ENCODE peak calls at places on chromosome 2, in five cellular contexts. I is AG04449, M is colonic mucosa, H is lower lobe of right lung, P is AG10803. U is an unnamed sample.

GRCh38 chr2:224927671-224928173 is 114.5 kb downstream of the DOCK10 start:
- DNase-seq in I (peak; percentile 79), M (no peak), H (peak; percentile 54), P (no peak), U (no peak)

GRCh38 chr2:30301551-30301950 is 70.2 kb downstream of the LBH start:
- DNase-seq in I (no peak), M (no peak), H (no peak), P (peak; percentile 31), U (no peak)

GRCh38 chr2:138271467-138271866 is 230.1 kb upstream of the SPOPL start:
- DNase-seq in I (no peak), M (no peak), H (no peak), P (no peak), U (no peak)

GRCh38 chr2:134354611-134355010 is 100.7 kb downstream of the MGAT5 start:
- DNase-seq in I (no peak), M (no peak), H (no peak), P (no peak), U (no peak)

GRCh38 chr2:134257965-134258683 is 4.3 kb downstream of the MGAT5 start:
- DNase-seq in I (no peak), M (no peak), H (no peak), P (no peak), U (no peak)

GRCh38 chr2:235690082-235690808 is 196.4 kb downstream of the AGAP1 start:
- DNase-seq in I (no peak), M (peak; percentile 81), H (no peak), P (no peak), U (no peak)

GRCh38 chr2:104852161-104852689 is 1.7 kb upstream of the POU3F3 start:
- DNase-seq in I (no peak), M (no peak), H (no peak), P (no peak), U (no peak)

GRCh38 chr2:172674034-172674967 is 61.3 kb upstream of the RAPGEF4 start:
- DNase-seq in I (no peak), M (peak; percentile 29), H (peak; percentile 53), P (peak; percentile 38), U (peak; percentile 70)

GRCh38 chr2:176643711-176644110 is 374.5 kb downstream of the MTX2 start:
- DNase-seq in I (no peak), M (no peak), H (no peak), P (no peak), U (no peak)

DNA sequence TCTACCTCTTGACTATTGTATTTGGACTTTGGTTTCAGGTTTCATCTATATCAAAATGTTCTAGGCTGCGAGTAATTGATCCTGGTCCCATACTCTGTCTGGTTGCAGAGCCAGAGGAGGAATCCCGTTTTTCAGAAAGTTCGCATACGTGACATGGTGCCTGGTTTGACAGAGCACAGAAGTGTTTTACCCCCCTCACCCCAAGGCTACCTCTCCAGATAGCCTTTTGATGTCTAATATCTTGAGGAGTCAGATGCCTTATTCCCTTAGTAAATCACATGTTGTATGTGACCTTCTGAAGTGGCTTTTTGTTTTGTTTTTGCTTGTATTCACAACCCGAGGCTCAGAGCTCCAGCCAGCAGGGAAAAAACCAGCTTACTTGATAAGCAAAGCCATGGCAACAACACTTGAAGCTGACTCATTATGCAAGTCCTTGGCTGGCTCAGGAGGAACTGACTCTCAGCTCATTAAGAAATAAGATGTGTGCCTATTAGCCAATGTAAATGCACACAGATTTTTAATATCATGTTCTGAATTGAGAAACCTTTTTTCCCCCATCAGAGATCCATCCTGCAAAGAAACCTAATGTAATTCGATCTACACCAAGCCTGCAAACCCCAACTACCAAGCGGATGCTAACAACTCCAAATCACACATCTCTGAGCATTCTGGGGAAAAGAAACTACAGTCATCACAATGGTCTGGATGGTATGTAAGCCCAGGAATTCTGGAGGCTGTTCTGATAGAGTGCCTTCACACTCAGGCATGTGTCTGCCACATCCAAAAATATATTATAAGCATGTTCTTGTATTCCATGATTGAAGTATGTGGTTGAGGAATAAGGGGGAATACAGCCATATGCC is 41.4 kb downstream of the OXER1 start:
- DNase-seq in I (peak; percentile 86), M (peak; percentile 30), H (peak; percentile 81), P (peak; percentile 92), U (peak; percentile 69)
- H3K4me3 ChIP-seq in I (no peak overlapping the region), M (no peak overlapping the region), H (no peak overlapping the region), P (no peak overlapping the region), U (no peak overlapping the region)

GRCh38 chr2:42916394-42916793 is 124.0 kb upstream of the HAAO start:
- DNase-seq in I (no peak), M (no peak), H (no peak), P (no peak), U (no peak)
- H3K4me3 ChIP-seq in I (no peak overlapping the region), M (no peak overlapping the region), H (no peak overlapping the region), P (no peak overlapping the region), U (no peak overlapping the region)

DNA sequence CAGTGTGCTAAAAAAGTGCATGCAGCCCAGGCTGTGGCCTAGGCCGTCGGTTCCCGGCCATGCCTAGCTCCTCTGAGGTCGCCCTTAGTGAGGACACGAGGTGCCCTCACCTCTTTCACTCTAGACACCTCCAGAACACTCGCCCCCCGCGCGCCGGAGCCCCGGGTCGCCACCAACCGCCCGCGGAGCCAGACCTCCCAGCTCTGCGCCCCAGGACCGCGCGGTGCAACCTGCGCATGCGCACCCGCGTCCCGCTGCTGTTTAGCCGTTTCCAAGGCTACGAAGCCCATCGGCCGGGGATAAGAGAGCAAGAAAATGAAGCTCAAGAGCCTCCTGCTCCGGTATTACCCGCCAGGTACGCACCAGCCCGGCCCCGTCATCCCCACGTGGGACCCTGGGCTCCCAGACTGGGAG is at the start of gene DAW1:
- DNase-seq in I (no peak), M (peak; percentile 65), H (peak; percentile 82), P (peak; percentile 45), U (peak; percentile 84)
- H3K4me3 ChIP-seq in I (peak within 1 kb of the TSS; percentile 46), M (peak within 1 kb of the TSS; percentile 35), H (peak within 1 kb of the TSS; percentile 41), P (peak within 1 kb of the TSS; percentile 58), U (peak within 1 kb of the TSS; percentile 36)

GRCh38 chr2:385061-385460 is 97.2 kb upstream of the ALKAL2 start:
- DNase-seq in I (no peak), M (no peak), H (no peak), P (no peak), U (no peak)

GRCh38 chr2:381919-382833 is 94.3 kb upstream of the ALKAL2 start:
- DNase-seq in I (no peak), M (no peak), H (no peak), P (no peak), U (no peak)

GRCh38 chr2:383173-383572 is 95.3 kb upstream of the ALKAL2 start:
- DNase-seq in I (no peak), M (no peak), H (no peak), P (no peak), U (no peak)

GRCh38 chr2:386406-387103 is 98.7 kb upstream of the ALKAL2 start:
- DNase-seq in I (no peak), M (no peak), H (no peak), P (no peak), U (no peak)

DNA sequence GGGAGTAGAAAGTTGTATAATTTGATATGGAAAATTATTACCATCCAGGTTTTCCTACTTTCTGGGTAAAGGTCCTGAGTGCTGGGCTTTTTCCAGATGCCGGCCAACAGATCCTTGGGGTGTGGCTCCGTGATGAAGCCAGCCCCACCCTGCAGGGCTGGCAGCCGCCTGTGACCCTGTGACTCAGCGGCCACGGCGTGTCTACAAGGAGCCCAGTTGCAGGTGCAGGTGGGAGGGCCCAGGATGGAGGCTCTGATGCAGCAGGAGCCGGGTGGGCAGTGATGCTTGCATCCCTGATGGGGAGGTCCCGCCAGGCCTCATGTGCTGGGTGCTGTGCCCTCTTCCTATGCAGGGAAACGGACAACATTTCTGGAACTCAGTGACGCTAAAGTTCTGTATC is 96.0 kb upstream of the ALKAL2 start:
- DNase-seq in I (no peak), M (peak; percentile 58), H (no peak), P (no peak), U (no peak)
- H3K4me3 ChIP-seq in I (no peak overlapping the region), M (no peak overlapping the region), H (no peak overlapping the region), P (no peak overlapping the region), U (no peak overlapping the region)

GRCh38 chr2:237955640-237956401 is 11.0 kb upstream of the UBE2F start:
- DNase-seq in I (no peak), M (no peak), H (no peak), P (no peak), U (no peak)
- H3K4me3 ChIP-seq in I (no peak overlapping the region), M (no peak overlapping the region), H (peak overlapping the region; percentile 37), P (no peak overlapping the region), U (peak overlapping the region; percentile 19)

GRCh38 chr2:206255003-206255402 is 19.5 kb upstream of the ZDBF2 start:
- DNase-seq in I (no peak), M (no peak), H (no peak), P (no peak), U (no peak)

GRCh38 chr2:206245178-206245778 is 29.2 kb upstream of the ZDBF2 start:
- DNase-seq in I (no peak), M (no peak), H (no peak), P (no peak), U (no peak)

GRCh38 chr2:206253125-206253787 is 21.2 kb upstream of the ZDBF2 start:
- DNase-seq in I (no peak), M (no peak), H (no peak), P (no peak), U (no peak)

DNA sequence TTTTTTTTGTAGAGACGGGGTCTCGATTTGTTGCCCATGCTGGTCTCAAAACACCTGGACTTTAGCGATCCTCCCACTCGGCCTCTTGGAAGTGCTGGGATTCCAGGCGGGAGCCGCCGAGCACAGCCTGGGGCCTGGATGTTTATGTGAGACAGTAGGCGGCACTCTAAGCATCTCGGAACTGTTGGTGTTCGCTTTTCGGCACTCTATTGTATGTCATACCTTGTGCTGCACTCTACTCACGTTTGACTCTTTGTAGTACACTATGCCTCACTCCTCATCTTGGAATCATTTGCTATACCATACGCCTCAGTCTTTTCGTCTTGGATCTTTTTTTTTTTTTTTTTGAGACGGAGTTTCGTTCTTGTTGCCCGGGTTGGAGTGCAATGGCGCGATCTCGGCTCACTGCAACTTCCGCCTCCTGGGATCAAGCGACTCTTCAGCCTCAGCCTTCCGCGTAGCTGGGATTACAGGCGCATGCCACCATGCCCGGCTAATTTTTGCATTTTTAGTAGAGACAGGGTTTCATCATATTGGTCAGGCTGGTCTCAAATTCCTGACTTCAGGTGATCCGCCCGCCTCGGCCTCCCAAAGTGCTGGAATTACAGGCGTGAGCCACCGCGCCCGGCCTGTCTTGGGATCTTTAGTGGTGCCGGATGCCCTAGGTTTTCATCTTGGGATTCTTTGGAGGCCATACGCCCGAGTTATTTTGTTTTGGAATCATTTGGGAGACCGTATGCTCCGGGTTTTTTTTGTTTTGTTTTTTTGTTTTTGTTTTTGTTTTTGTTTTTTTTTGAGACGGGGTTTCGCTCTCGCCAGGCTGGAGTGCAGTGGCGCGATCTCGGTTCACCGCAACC is 24.2 kb upstream of the ZDBF2 start:
- DNase-seq in I (no peak), M (peak; percentile 25), H (no peak), P (peak; percentile 6), U (no peak)
- H3K4me3 ChIP-seq in I (peak overlapping the region; percentile 46), M (peak overlapping the region; percentile 15), H (peak overlapping the region; percentile 19), P (peak overlapping the region; percentile 50), U (peak overlapping the region; percentile 14)

GRCh38 chr2:168456526-168457176 is 579 bp downstream of the CERS6 start:
- DNase-seq in I (no peak), M (peak; percentile 62), H (peak; percentile 60), P (no peak), U (peak; percentile 76)

GRCh38 chr2:168455692-168456525 is at the start of gene CERS6:
- DNase-seq in I (peak; percentile 61), M (peak; percentile 97), H (peak; percentile 98), P (peak; percentile 95), U (peak; percentile 99)

GRCh38 chr2:168452781-168453180 is 3.3 kb upstream of the CERS6 start:
- DNase-seq in I (no peak), M (no peak), H (no peak), P (no peak), U (no peak)

GRCh38 chr2:168453404-168453803 is 2.7 kb upstream of the CERS6 start:
- DNase-seq in I (no peak), M (no peak), H (no peak), P (no peak), U (no peak)

GRCh38 chr2:168454737-168455691 is 1.1 kb upstream of the CERS6 start:
- DNase-seq in I (no peak), M (no peak), H (no peak), P (no peak), U (no peak)
- H3K4me3 ChIP-seq in I (peak overlapping the region; percentile 96), M (peak overlapping the region; percentile 87), H (peak overlapping the region; percentile 85), P (peak overlapping the region; percentile 83), U (peak overlapping the region; percentile 93)

U was measured in upper lobe of right lung.